ENCODE peak calls at places on chromosomes 1 and 21, in six cellular contexts. K, M, L, Q, G and N are unnamed samples. For H3K4me1, the result is how much of the 10 kb centered on the place peaks cover.

GRCh38 chr1:16163882-16164820 is 8.3 kb upstream of the EPHA2 start:
- DNase-seq in Q (no peak), M (no peak), L (no peak), K (no peak), G (peak), N (no peak)

GRCh38 chr1:43992232-43992995 is 1.0 kb downstream of the CCDC24 start:
- DNase-seq in L (no peak), G (no peak), K (no peak), M (no peak), Q (no peak), N (no peak)

GRCh38 chr1:109208847-109209463 is 4.8 kb upstream of the SARS1 start:
- DNase-seq in L (no peak), G (no peak), Q (no peak), M (no peak), K (no peak), N (no peak)

GRCh38 chr1:109649380-109649987 is 6.4 kb upstream of the GSTM4 start:
- DNase-seq in G (peak), Q (no peak), L (no peak), M (peak), K (no peak), N (no peak)

GRCh38 chr21:23695449-23695848 is 1911.8 kb downstream of the MRPL39 start:
- DNase-seq in L (no peak), Q (no peak), K (no peak), G (no peak), M (no peak), N (no peak)

GRCh38 chr1:178942285-178943218 is 71.7 kb upstream of the ANGPTL1 start:
- DNase-seq in L (no peak), K (no peak), G (no peak), M (peak), Q (peak), N (no peak)

GRCh38 chr1:178513278-178513983 is 522 bp downstream of the TEX35 start:
- DNase-seq in Q (peak), K (peak), L (no peak), G (no peak), M (peak), N (no peak)

GRCh38 chr1:67850611-67851075 is 17.4 kb upstream of the GNG12 start:
- DNase-seq in L (peak), M (peak), K (peak), Q (peak), G (peak), N (no peak)

GRCh38 chr1:164602480-164603093 is 43.6 kb downstream of the PBX1 start:
- DNase-seq in L (peak), G (no peak), M (peak), Q (peak), K (peak), N (no peak)

GRCh38 chr1:227789042-227789880 is 26.2 kb upstream of the PRSS38 start:
- DNase-seq in G (no peak), M (no peak), Q (no peak), K (no peak), L (no peak), N (no peak)

GRCh38 chr1:201686709-201687455 is 142.1 kb upstream of the IPO9 start:
- DNase-seq in M (no peak), G (no peak), L (peak), Q (no peak), K (no peak), N (no peak)

GRCh38 chr1:67610450-67610849 is 74.6 kb upstream of the GADD45A start:
- DNase-seq in Q (no peak), G (no peak), L (no peak), K (no peak), M (no peak), N (no peak)

GRCh38 chr1:71944006-71944405 is 338.3 kb downstream of the NEGR1 start:
- DNase-seq in L (no peak), G (no peak), Q (no peak), M (no peak), K (no peak), N (no peak)

GRCh38 chr21:28256420-28256831 is 736.3 kb downstream of the LTN1 start:
- DNase-seq in L (no peak), M (no peak), K (no peak), Q (no peak), G (no peak), N (no peak)

GRCh38 chr1:198756470-198756869 is 117.6 kb downstream of the PTPRC start:
- DNase-seq in G (no peak), L (no peak), K (no peak), Q (no peak), M (no peak), N (no peak)

GRCh38 chr1:218299416-218299815 is 14.3 kb downstream of the RRP15 start:
- DNase-seq in K (no peak), Q (no peak), L (no peak), M (no peak), G (peak), N (no peak)

GRCh38 chr21:35291963-35292627 is 243.0 kb upstream of the RUNX1 start:
- DNase-seq in Q (no peak), G (no peak), K (no peak), M (no peak), L (no peak), N (no peak)

GRCh38 chr1:66801176-66801575 is at the start of gene INSL5:
- DNase-seq in K (no peak), Q (no peak), M (no peak), L (no peak), G (no peak), N (no peak)

GRCh38 chr21:42066521-42066920 is 4.6 kb upstream of the UMODL1 start:
- DNase-seq in L (no peak), G (no peak), Q (no peak), M (no peak), K (no peak), N (no peak)

GRCh38 chr21:36288651-36289243 is 31.2 kb upstream of the MORC3 start:
- DNase-seq in L (no peak), Q (no peak), M (no peak), G (no peak), K (no peak), N (no peak)

GRCh38 chr1:163162281-163162937 is 40.3 kb downstream of the RGS5 start:
- DNase-seq in K (no peak), M (no peak), Q (no peak), G (no peak), L (no peak), N (no peak)

GRCh38 chr1:150981177-150981804 is 801 bp upstream of the ANXA9 start:
- DNase-seq in G (no peak), K (peak), L (peak), M (no peak), Q (no peak), N (no peak)

GRCh38 chr21:46096997-46097825 is 701 bp upstream of the COL6A2 start:
- DNase-seq in K (peak), G (no peak), Q (no peak), M (peak), L (no peak), N (no peak)

GRCh38 chr1:168136709-168137514 is at the start of gene GPR161:
- DNase-seq in M (peak), K (peak), Q (peak), L (peak), G (peak), N (no peak)

GRCh38 chr1:5996641-5997270 is 4.5 kb upstream of the NPHP4 start:
- DNase-seq in G (no peak), L (no peak), K (no peak), Q (peak), M (no peak), N (no peak)

GRCh38 chr1:223748405-223748772 is 36.0 kb downstream of the CAPN2 start:
- DNase-seq in Q (no peak), L (no peak), K (no peak), M (peak), G (no peak), N (no peak)

GRCh38 chr1:205579711-205580110 is 52.1 kb downstream of the ELK4 start:
- DNase-seq in L (no peak), Q (no peak), G (no peak), M (no peak), K (no peak), N (no peak)

GRCh38 chr1:22920026-22920733 is 52.5 kb downstream of the LACTBL1 start:
- DNase-seq in Q (no peak), M (no peak), G (no peak), L (no peak), K (no peak), N (no peak)

GRCh38 chr1:86423473-86423872 is 498 bp upstream of the CLCA2 start:
- DNase-seq in Q (no peak), G (no peak), M (no peak), K (no peak), L (no peak), N (no peak)

GRCh38 chr21:40829791-40830190 is 17.2 kb downstream of the DSCAM start:
- DNase-seq in M (no peak), L (no peak), G (no peak), K (no peak), Q (no peak), N (no peak)

GRCh38 chr1:176206006-176206960 is 803 bp downstream of the COP1 start:
- DNase-seq in G (peak), Q (no peak), M (no peak), L (peak), K (peak), N (no peak)

GRCh38 chr21:32641715-32642698 is 29.8 kb upstream of the CFAP298 start:
- DNase-seq in M (no peak), G (no peak), K (no peak), Q (no peak), L (no peak), N (no peak)

GRCh38 chr21:28991861-28992525 is 684 bp downstream of the LTN1 start:
- DNase-seq in G (peak), M (no peak), K (no peak), Q (no peak), L (no peak), N (no peak)

GRCh38 chr1:22772054-22772453 is 61.4 kb downstream of the EPHB2 start:
- DNase-seq in M (no peak), Q (no peak), K (no peak), L (no peak), G (no peak), N (no peak)

GRCh38 chr1:110060034-110060661 is 10.3 kb downstream of the ALX3 start:
- DNase-seq in M (no peak), Q (no peak), G (peak), K (peak), L (no peak), N (no peak)

GRCh38 chr1:175520186-175520585 is 223.2 kb downstream of the TNR start:
- DNase-seq in G (no peak), L (no peak), M (no peak), Q (peak), K (peak), N (no peak)

GRCh38 chr1:167713330-167714081 is 8.3 kb upstream of the MPZL1 start:
- DNase-seq in K (no peak), M (peak), L (no peak), G (peak), Q (no peak), N (no peak)

GRCh38 chr1:219847215-219847855 is 81.0 kb downstream of the SLC30A10 start:
- DNase-seq in Q (no peak), L (no peak), K (no peak), M (no peak), G (peak), N (no peak)

GRCh38 chr1:232578681-232579195 is 51.2 kb downstream of the SIPA1L2 start:
- DNase-seq in Q (no peak), L (no peak), M (no peak), K (no peak), G (no peak), N (no peak)

GRCh38 chr1:245338485-245338877 is 183.7 kb downstream of the KIF26B start:
- DNase-seq in L (no peak), M (no peak), Q (no peak), G (peak), K (no peak), N (no peak)

GRCh38 chr1:245332513-245332912 is 177.7 kb downstream of the KIF26B start:
- DNase-seq in G (no peak), K (no peak), Q (no peak), M (no peak), L (no peak), N (no peak)

GRCh38 chr1:245337829-245338484 is 183.2 kb downstream of the KIF26B start:
- DNase-seq in K (peak), M (no peak), G (peak), L (no peak), Q (no peak), N (no peak)

GRCh38 chr1:245334827-245335490 is 180.2 kb downstream of the KIF26B start:
- DNase-seq in M (no peak), G (peak), L (no peak), K (no peak), Q (no peak), N (no peak)

DNA sequence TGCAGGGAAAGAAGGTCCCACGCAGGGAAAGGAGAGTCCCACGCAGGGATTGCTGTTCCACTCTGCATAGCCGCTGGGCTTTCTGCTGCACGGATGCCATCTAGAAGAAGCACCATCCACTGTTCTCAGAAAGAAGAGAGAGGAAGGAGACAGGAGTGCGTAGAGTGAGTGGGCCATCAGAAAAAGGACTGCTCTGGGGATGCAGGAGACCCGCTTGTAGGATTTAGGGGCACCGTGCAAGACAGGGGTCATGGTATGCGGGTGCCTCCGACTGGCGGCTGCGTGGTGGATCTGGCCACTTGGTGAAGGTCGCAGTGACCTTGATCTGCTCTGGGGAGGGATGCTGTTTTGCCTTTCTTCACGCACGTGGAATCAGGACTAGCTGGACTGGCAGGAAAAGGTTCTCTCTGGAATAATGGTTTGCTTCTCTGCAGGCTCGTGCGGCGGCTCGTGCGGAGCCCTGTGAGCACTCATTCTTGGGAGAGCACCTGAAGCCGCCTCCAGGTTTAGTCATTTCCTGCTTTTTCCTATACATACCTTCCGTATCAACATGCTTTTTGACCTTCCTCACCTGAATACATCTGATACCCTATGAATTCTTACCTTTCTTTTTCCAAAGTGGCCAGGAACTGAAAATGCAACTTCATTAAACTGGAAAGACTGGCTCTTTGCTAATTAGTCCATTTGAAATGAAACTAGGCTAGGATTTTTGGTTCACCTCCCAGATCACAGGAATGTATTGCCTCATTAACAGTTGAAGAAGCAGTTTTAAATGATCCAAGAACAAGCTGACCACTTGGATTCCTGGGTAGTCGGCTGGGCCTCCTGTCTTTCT is 181.6 kb downstream of the KIF26B start:
- DNase-seq in M (no peak), L (no peak), K (peak), G (no peak), Q (no peak), N (no peak)
- H3K4me1 ChIP-seq in M (under half), L (under half), K (under half), G (under half), Q (under half), N (under half)

GRCh38 chr1:18921506-18922251 is 19.3 kb upstream of the ALDH4A1 start:
- DNase-seq in L (no peak), Q (no peak), M (no peak), G (no peak), K (no peak), N (no peak)
- TF ChIP-seq CTCF in L (no peak), Q (peak), M (no peak), G (peak), K (no peak), N (peak)

GRCh38 chr1:213790565-213790964 is 197.2 kb upstream of the PROX1 start:
- DNase-seq in M (no peak), K (no peak), Q (no peak), G (no peak), L (no peak), N (no peak)
- H3K4me3 ChIP-seq in M (no peak), K (no peak), Q (no peak), G (no peak), L (no peak), N (no peak)

DNA sequence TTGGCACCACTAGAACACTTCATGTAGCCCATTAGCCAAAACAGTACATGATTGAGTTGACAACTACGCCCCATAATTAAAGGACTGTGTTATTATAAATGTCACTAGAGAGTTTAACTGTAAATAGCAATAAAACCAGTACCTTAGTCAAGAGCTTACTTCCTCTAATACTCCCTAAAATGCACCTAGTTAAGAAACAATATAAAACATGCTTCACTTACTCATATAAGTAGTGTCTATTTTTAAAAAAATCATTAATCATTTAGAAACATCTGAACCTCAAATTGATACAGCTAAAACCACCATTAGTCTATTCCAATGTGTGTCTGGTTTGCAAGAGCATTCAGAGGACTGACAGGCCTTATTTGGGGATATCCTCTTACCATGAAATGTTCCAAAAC is 25.3 kb downstream of the PTP4A2 start:
- DNase-seq in M (no peak), Q (no peak), K (no peak), G (no peak), L (no peak), N (no peak)
- H3K4me1 ChIP-seq in M (under half), Q (half or more), K (half or more), G (under half), L (under half), N (under half)

GRCh38 chr21:43317959-43318358 is 109.0 kb downstream of the SIK1 start:
- DNase-seq in L (no peak), K (no peak), Q (no peak), G (peak), M (no peak), N (no peak)
- TF ChIP-seq CTCF in L (no peak), K (no peak), Q (no peak), G (peak), M (no peak), N (no peak)

GRCh38 chr1:226691257-226691656 is 47.8 kb downstream of the ITPKB start:
- DNase-seq in L (no peak), Q (no peak), M (no peak), K (no peak), G (no peak), N (no peak)
- H3K4me3 ChIP-seq in L (no peak), Q (no peak), M (no peak), K (no peak), G (no peak), N (no peak)

GRCh38 chr1:19391596-19391981 is 79.5 kb downstream of the SLC66A1 start:
- DNase-seq in M (no peak), G (no peak), K (no peak), L (no peak), Q (no peak), N (no peak)
- H3K4me1 ChIP-seq in M (under half), G (under half), K (half or more), L (under half), Q (half or more), N (half or more)

GRCh38 chr1:230867119-230867902 is 1.0 kb downstream of the C1orf198 start:
- DNase-seq in Q (no peak), G (peak), K (no peak), M (no peak), L (no peak), N (no peak)
- TF ChIP-seq CTCF in Q (no peak), G (no peak), K (no peak), M (no peak), L (no peak), N (no peak)

GRCh38 chr1:246815693-246816270 is 91.6 kb downstream of the SCCPDH start:
- DNase-seq in G (no peak), Q (no peak), K (no peak), M (no peak), L (no peak), N (no peak)
- H3K4me3 ChIP-seq in G (no peak), Q (no peak), K (no peak), M (no peak), L (no peak), N (no peak)